ENCODE peak calls at places on chromosome 22, in four cellular contexts. D is stomach, G is brain microvascular endothelial cell, M is cardiac muscle cell. Y is an unnamed sample.

GRCh38 chr22:45072322-45072903 is 62.6 kb upstream of the PHF21B start:
- DNase-seq in D (no peak), G (peak; percentile 54), M (no peak), Y (peak; percentile 20)

GRCh38 chr22:39528681-39529486 is 3.7 kb downstream of the RPS19BP1 start:
- DNase-seq in D (peak; percentile 95), G (peak; percentile 78), M (peak; percentile 92), Y (no peak)

GRCh38 chr22:24240381-24240780 is 4.5 kb downstream of the GGT5 start:
- DNase-seq in D (no peak), G (no peak), M (no peak), Y (no peak)

GRCh38 chr22:48635825-48636224 is 1191.8 kb downstream of the BRD1 start:
- DNase-seq in D (no peak), G (no peak), M (no peak), Y (no peak)

GRCh38 chr22:18977824-18978425 is 41.8 kb upstream of the PRODH start:
- DNase-seq in D (no peak), G (no peak), M (no peak), Y (no peak)

GRCh38 chr22:48979482-48979881 is 848.2 kb downstream of the BRD1 start:
- DNase-seq in D (no peak), G (no peak), M (no peak), Y (no peak)

GRCh38 chr22:47192651-47193437 is 430.4 kb downstream of the TBC1D22A start:
- DNase-seq in D (peak; percentile 25), G (no peak), M (no peak), Y (no peak)

GRCh38 chr22:30426395-30427353 is 1.1 kb downstream of the MTFP1 start:
- DNase-seq in D (peak; percentile 92), G (peak; percentile 75), M (peak; percentile 72), Y (no peak)

GRCh38 chr22:20580611-20581502 is 73.4 kb downstream of the MED15 start:
- DNase-seq in D (no peak), G (no peak), M (no peak), Y (no peak)

GRCh38 chr22:48894064-48894671 is 933.5 kb downstream of the BRD1 start:
- DNase-seq in D (peak; percentile 21), G (no peak), M (no peak), Y (no peak)

GRCh38 chr22:20530368-20531153 is 23.2 kb downstream of the MED15 start:
- DNase-seq in D (no peak), G (peak; percentile 82), M (no peak), Y (no peak)

GRCh38 chr22:24944224-24944937 is 2.1 kb downstream of the LHFPL7 start:
- DNase-seq in D (no peak), G (no peak), M (no peak), Y (no peak)

GRCh38 chr22:30754971-30755759 is 60.5 kb downstream of the OSBP2 start:
- DNase-seq in D (peak; percentile 62), G (peak; percentile 64), M (peak; percentile 75), Y (peak; percentile 7)

GRCh38 chr22:23825246-23825905 is 13.4 kb downstream of the DERL3 start:
- DNase-seq in D (no peak), G (no peak), M (no peak), Y (no peak)

GRCh38 chr22:29801796-29802195 is 34.6 kb downstream of the UQCR10 start:
- DNase-seq in D (no peak), G (no peak), M (no peak), Y (no peak)

GRCh38 chr22:49962751-49963646 is 2.4 kb downstream of the PIM3 start:
- DNase-seq in D (peak; percentile 30), G (no peak), M (no peak), Y (no peak)

GRCh38 chr22:43867839-43868652 is 5.7 kb upstream of the SULT4A1 start:
- DNase-seq in D (peak; percentile 50), G (peak; percentile 41), M (peak; percentile 90), Y (no peak)

GRCh38 chr22:30824096-30824495 is 129.4 kb downstream of the OSBP2 start:
- DNase-seq in D (no peak), G (no peak), M (no peak), Y (no peak)

GRCh38 chr22:46501701-46502100 is 35.7 kb downstream of the CELSR1 start:
- DNase-seq in D (no peak), G (peak; percentile 59), M (no peak), Y (peak; percentile 59)

GRCh38 chr22:24503137-24503850 is 8.2 kb downstream of the UPB1 start:
- DNase-seq in D (peak; percentile 63), G (peak; percentile 68), M (peak; percentile 63), Y (no peak)

GRCh38 chr22:19571207-19571795 is 47.1 kb upstream of the CLDN5 start:
- DNase-seq in D (no peak), G (peak; percentile 20), M (no peak), Y (no peak)

GRCh38 chr22:44372611-44373010 is 59.9 kb upstream of the SHISAL1 start:
- DNase-seq in D (no peak), G (no peak), M (no peak), Y (no peak)

GRCh38 chr22:21641417-21641794 is 696 bp upstream of the SDF2L1 start:
- DNase-seq in D (peak; percentile 53), G (no peak), M (peak; percentile 68), Y (no peak)

GRCh38 chr22:21640810-21641209 is 1.3 kb upstream of the SDF2L1 start:
- DNase-seq in D (no peak), G (no peak), M (no peak), Y (no peak)

GRCh38 chr22:21642584-21643448 is 714 bp downstream of the SDF2L1 start:
- DNase-seq in D (peak; percentile 57), G (peak; percentile 43), M (peak; percentile 61), Y (no peak)

GRCh38 chr22:21641795-21642583 is at the start of gene SDF2L1:
- DNase-seq in D (peak; percentile 99), G (peak; percentile 99), M (peak; percentile 99), Y (peak; percentile 91)

DNA sequence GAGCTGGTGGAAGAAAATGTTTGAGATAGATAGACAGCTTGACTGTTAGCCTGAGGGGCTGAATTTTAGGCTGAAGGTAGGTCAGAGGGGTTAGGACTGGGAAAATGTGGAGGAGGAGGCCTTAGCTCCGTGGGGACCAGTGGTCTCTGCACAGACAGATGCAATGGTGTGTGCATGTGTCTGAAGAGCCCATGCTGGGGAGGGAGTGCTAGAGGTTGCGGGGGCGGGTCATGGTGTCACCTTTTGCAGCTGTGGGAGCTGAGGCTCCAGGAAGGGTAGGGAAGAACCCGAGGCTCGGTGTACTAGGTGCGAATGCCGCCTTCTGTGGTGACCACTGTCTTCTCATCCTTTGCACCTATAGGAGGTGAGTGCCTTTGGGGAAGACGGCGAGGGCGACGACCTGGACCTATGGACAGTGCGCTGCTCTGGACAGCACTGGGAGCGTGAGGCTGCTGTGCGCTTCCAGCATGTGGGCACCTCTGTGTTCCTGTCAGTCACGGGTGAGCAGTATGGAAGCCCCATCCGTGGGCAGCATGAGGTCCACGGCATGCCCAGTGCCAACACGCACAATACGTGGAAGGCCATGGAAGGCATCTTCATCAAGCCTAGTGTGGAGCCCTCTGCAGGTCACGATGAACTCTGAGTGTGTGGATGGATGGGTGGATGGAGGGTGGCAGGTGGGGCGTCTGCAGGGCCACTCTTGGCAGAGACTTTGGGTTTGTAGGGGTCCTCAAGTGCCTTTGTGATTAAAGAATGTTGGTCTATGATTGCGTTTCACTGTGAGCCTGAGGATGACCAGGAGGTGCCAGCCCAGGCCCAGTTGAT is 1.6 kb downstream of the SDF2L1 start:
- DNase-seq in D (no peak), G (no peak), M (no peak), Y (no peak)
- TF ChIP-seq CTCF in D (no peak), G (peak; percentile 38), M (peak; percentile 14), Y (peak; percentile 10)

GRCh38 chr22:41096391-41096790 is 4.0 kb downstream of the EP300 start:
- DNase-seq in D (no peak), G (no peak), M (no peak), Y (no peak)
- H3K4me3 ChIP-seq in D (no peak overlapping the region), G (no peak overlapping the region), M (peak overlapping the region; percentile 15), Y (no peak overlapping the region)

DNA sequence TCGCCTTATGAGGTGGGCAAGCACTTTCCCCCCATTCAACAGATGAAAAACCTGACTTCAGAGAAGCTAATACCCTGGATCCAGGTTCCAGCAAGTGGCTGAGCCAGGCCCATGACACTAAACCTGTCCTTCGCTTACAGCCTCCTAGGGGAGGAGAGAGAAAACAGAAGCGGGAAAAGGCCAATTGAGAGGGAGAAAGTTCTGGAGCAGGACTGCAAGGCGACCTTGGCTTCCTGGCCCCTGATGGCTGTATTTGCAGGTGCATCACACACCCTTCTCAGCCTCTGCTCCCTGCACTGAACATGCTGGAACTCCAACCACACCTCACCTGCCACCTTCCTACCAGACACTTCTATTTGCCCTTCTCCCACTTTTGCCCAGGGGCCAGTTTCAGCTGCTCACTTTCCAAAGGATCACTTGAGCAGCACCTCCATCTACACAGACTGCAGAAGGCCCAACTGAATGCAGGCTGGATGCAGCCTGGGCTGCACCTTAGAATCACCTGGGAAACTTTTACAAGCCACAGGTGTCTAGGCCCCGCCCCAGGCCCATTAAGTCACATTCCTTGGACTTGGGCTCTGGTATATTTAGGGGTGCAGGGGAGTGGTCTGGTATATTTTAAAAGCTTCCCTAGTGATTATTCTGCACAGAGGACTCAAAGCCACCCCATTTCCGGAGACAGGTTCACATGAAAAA is 14.3 kb upstream of the ADA2 start:
- DNase-seq in D (no peak), G (no peak), M (no peak), Y (no peak)
- H3K27me3 ChIP-seq in D (peaks cover 47% of the 10 kb centered on the region), G (no peaks in the 10 kb centered on the region), M (no peaks in the 10 kb centered on the region), Y (no peaks in the 10 kb centered on the region)

DNA sequence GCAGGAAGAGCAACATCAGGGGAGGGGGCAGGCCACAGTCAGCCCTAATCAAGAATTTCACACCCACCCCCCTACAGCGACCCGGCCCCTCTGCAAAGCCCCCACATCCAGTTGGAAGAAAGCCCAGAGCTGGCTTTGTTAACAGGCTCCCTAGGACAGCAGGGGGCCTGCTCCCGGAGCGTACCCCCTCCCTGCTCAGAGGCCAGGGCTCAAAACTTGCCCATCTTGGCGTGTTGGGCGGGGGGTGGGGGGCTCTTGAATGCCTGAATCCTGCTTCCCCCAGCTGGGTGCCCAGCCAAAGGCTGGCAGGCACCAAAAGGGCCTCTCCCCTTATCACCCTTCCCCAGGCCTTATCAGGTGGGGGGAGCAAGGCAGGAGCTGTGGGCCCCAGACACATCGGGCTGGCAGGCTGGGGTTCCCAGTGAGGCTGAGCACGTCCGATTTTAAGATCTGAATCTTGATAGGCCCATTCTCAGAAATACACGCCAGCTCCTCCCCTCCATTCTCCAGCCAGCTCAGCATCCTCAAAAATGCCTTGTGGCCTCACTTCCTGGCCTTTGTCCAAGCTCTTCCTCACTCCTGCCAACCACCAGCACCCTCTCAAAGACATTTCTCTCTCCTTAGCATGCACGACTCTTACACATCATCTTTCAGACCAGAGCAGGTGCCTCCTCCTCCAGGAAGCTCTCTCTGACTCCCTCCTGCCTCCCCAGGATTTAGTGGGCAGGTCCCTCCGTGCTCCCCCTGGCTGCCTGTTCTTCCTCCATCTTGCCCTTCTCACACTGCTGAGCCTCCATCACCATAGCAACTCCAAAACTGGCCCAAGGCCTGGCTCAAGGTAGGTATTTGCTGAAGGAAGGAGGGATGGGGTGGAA is 384.8 kb downstream of the MN1 start:
- DNase-seq in D (peak; percentile 34), G (peak; percentile 69), M (peak; percentile 10), Y (peak; percentile 40)
- TF ChIP-seq CTCF in D (no peak), G (peak; percentile 48), M (peak; percentile 18), Y (no peak)

GRCh38 chr22:22587577-22588188 is 28.6 kb upstream of the PRAME start:
- DNase-seq in D (no peak), G (no peak), M (no peak), Y (no peak)
- H3K4me3 ChIP-seq in D (no peak overlapping the region), G (no peak overlapping the region), M (no peak overlapping the region), Y (no peak overlapping the region)

GRCh38 chr22:36164621-36165020 is 4.1 kb upstream of the APOL3 start:
- DNase-seq in D (no peak), G (no peak), M (no peak), Y (no peak)

GRCh38 chr22:36162127-36163034 is 1.8 kb upstream of the APOL3 start:
- DNase-seq in D (no peak), G (no peak), M (no peak), Y (no peak)

GRCh38 chr22:36165161-36165560 is 4.6 kb upstream of the APOL3 start:
- DNase-seq in D (no peak), G (no peak), M (no peak), Y (no peak)

GRCh38 chr22:36166086-36166485 is 5.5 kb upstream of the APOL3 start:
- DNase-seq in D (no peak), G (no peak), M (no peak), Y (no peak)

GRCh38 chr22:36163497-36163896 is 2.9 kb upstream of the APOL3 start:
- DNase-seq in D (no peak), G (no peak), M (no peak), Y (no peak)
- H3K27me3 ChIP-seq in D (no peaks in the 10 kb centered on the region), G (no peaks in the 10 kb centered on the region), M (no peaks in the 10 kb centered on the region), Y (no peaks in the 10 kb centered on the region)

Y was measured in BJ.